ENCODE peak calls at places on chromosomes 1 and 21, in nine cellular contexts. D is GM13977, P is bronchial epithelial cell, I is heart left ventricle, R is epithelial cell of esophagus, V is A549, C is MCF 10A, N is heart right ventricle, O is endothelial cell. T is an unnamed sample.

GRCh38 chr1:110880708-110881374 is 7.9 kb downstream of the CD53 start:
- DNase-seq in R (peak), N (no peak), P (peak), V (no peak), C (no peak), O (no peak), D (no peak), I (no peak), T (no peak)

GRCh38 chr1:166980818-166981217 is 5.5 kb upstream of the ILDR2 start:
- DNase-seq in R (peak), I (no peak), D (no peak), V (no peak), P (peak), C (peak), O (no peak), N (no peak), T (no peak)

GRCh38 chr1:237270338-237270737 is 228.4 kb downstream of the RYR2 start:
- DNase-seq in D (no peak), N (no peak), I (no peak), R (no peak), O (no peak), V (no peak), P (no peak), C (no peak), T (no peak)

GRCh38 chr1:208233546-208233945 is 10.6 kb downstream of the PLXNA2 start:
- DNase-seq in P (no peak), N (no peak), R (no peak), O (peak), I (no peak), D (no peak), C (no peak), V (no peak), T (no peak)

GRCh38 chr1:96474985-96475743 is 246.4 kb upstream of the PTBP2 start:
- DNase-seq in D (no peak), P (no peak), O (no peak), N (no peak), I (no peak), V (no peak), R (no peak), C (no peak), T (no peak)

GRCh38 chr1:156813750-156814570 is 2.7 kb downstream of the SH2D2A start:
- DNase-seq in C (peak), I (peak), O (peak), V (peak), R (peak), D (peak), P (peak), N (peak), T (no peak)

GRCh38 chr1:167819849-167820683 is 93.9 kb downstream of the ADCY10 start:
- DNase-seq in R (peak), D (peak), V (peak), C (peak), O (peak), N (peak), I (peak), P (peak), T (no peak)

GRCh38 chr1:62358974-62359373 is 39.7 kb upstream of the KANK4 start:
- DNase-seq in O (no peak), R (no peak), V (no peak), D (no peak), I (no peak), P (no peak), N (no peak), C (no peak), T (no peak)

GRCh38 chr1:58648864-58649263 is 51.0 kb downstream of the MYSM1 start:
- DNase-seq in R (no peak), V (no peak), O (no peak), D (no peak), N (no peak), C (no peak), I (no peak), P (no peak), T (no peak)

GRCh38 chr1:14875781-14876564 is 277.5 kb downstream of the KAZN start:
- DNase-seq in D (no peak), N (no peak), I (no peak), V (no peak), O (no peak), C (no peak), P (peak), R (peak), T (no peak)

GRCh38 chr21:36914244-36915013 is 52.0 kb downstream of the HLCS start:
- DNase-seq in N (no peak), I (no peak), P (no peak), D (no peak), C (no peak), O (no peak), R (no peak), V (no peak), T (no peak)

GRCh38 chr1:229092377-229093257 is 178.3 kb upstream of the RAB4A start:
- DNase-seq in V (no peak), D (no peak), R (no peak), I (no peak), C (no peak), P (no peak), N (no peak), O (no peak), T (no peak)

DNA sequence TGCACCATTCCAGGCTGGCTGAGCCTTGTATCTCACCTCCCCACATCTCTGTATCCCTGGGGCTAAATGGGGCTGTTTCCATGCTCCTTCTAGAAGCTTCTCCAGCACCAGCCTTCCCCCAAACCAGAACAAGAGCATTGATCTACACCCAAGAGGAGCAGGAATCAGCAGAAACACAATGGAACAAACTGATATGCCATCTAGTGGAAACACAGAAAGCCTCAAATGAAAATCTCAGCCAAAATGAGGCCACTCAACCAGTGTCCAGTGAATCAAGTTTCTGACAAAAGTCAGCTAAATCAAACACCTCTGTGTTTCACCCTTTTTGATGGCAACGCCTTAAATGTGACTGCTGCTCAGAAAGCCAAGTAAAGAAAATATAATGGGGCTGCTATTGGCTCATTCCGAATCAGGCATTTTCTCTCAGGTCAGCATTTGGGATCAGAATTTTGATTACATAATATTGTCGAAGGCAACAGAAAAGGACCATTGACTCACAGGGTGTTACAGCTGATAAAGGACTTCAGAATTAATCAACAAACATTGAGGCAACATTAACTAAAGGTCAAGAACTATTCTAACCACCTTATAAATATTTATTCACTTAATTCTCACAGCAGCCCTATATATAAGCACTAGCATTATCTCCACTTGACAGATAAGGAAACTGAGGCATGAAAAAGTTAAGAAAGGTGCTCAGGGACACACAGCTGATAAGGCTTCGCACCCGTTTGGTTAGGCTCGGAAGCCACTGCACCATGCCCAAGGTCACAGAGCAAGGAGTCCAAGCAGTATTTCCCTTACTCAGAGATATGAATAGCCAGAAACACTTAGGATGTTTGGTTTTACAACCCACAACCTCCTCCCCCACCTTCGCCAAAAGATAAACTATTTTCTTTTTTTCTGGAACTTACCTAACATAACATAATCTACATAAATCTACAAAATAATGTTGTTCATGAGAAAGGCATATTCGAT is 85.8 kb upstream of the KCNJ15 start:
- DNase-seq in D (no peak), R (peak), V (no peak), I (no peak), C (peak), O (no peak), P (peak), N (no peak), T (no peak)
- TF ChIP-seq CTCF in D (no peak), R (peak), V (no peak), I (no peak), C (peak), O (no peak), P (peak), N (no peak), T (no peak)

DNA sequence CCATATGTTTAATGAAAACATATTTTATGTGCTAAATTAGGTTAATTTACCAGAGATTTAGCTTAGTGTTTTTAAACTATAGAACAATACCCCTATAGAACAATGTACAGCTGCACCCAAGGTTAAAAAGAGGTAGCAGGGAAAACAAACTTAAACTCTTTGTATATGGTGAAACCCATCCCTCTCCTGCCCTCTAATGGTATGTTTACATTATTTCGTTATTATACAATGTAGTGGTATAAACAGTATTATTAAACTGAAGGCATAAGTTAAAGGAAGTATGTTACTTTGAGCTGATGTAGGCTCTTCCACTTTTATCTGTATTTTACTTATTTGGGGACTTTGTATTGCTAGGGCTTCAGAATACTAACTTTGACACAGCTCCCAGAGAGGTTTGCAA is 16.7 kb upstream of the ZYG11A start:
- DNase-seq in V (no peak), O (no peak), N (no peak), R (peak), D (peak), P (peak), I (no peak), C (peak), T (no peak)
- TF ChIP-seq CTCF in V (peak), O (peak), N (no peak), R (peak), D (peak), P (no peak), I (no peak), C (peak), T (peak)

DNA sequence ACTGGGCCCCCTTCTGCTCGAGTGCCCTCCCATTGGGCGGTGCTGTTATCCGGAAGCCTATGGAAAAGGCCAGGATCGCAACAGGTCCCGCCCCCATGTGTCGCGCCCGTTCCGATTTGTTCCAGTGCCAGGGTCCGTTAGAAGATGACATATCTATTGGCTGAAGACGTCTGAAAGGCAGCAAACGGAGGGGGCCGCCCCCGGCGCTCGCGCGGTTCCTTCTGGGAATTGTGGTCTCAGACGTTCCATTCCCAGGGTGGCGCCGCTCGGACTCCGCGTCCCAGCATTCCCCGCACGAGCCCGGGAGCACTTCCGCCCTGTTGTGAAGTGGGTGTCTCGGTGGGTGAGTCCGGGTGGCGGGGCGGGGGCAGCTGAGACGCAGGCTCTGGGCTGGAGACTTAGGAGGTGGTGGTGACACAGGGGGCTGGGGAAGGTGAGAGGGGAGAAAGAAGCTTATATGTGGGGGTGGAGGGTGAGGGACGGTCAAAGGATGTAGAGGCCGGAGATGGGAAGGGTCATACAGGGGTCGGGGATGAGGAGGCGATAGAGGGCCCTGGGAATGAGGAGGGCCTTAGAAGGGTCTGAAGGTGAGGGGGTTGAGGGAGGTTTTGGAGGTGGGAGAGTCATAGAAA is at the start of gene ZSCAN20:
- DNase-seq in V (peak), P (peak), I (peak), O (peak), N (peak), C (peak), D (peak), R (peak), T (peak)
- TF ChIP-seq CTCF in V (no peak), P (no peak), I (no peak), O (no peak), N (no peak), C (no peak), D (no peak), R (no peak), T (no peak)

GRCh38 chr1:197331565-197331964 is 63.5 kb downstream of the CRB1 start:
- DNase-seq in V (no peak), N (no peak), C (no peak), P (no peak), D (no peak), O (no peak), R (no peak), I (no peak), T (no peak)

GRCh38 chr1:197330213-197330612 is 62.2 kb downstream of the CRB1 start:
- DNase-seq in N (no peak), R (no peak), C (no peak), D (no peak), V (no peak), I (no peak), P (no peak), O (no peak), T (no peak)

DNA sequence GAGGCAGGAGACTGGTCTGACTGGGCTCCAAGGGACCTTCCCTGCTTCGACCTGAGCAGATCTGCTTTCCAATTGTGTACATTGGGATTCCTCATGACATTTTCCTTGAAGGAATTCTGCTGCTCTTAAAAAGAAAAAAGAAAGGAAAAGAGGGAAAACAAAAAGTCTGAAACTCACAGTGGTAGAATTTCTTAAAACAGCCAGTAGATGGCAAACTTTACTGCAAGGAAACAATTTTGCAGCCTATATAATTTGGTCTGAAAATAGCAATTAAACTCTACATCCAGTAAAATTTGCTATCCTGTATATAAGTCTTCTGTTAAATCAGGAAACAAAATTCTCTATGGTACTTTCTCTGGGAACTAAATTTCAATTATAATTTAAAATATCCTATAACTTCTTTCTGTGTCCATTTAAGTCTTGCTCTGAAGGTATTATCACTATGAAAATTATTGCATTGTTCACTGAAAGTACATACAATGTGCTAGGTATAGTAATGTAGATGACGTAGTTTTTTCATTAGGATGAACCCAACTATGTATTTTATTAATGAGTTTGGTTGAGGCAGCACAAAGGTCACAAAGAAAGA is 59.8 kb downstream of the CRB1 start:
- DNase-seq in P (peak), D (no peak), R (peak), O (no peak), V (no peak), C (peak), N (no peak), I (no peak), T (no peak)
- TF ChIP-seq CTCF in P (peak), D (peak), R (peak), O (peak), V (peak), C (peak), N (peak), I (peak), T (peak)

GRCh38 chr1:164443836-164444235 is 115.1 kb upstream of the PBX1 start:
- DNase-seq in N (no peak), P (no peak), R (no peak), D (no peak), V (no peak), O (no peak), I (no peak), C (no peak), T (no peak)

GRCh38 chr1:164446020-164446419 is 113.0 kb upstream of the PBX1 start:
- DNase-seq in N (no peak), P (no peak), R (no peak), I (no peak), O (no peak), V (no peak), C (no peak), D (no peak), T (no peak)

GRCh38 chr1:164443166-164443565 is 115.8 kb upstream of the PBX1 start:
- DNase-seq in N (no peak), R (no peak), O (no peak), C (peak), D (no peak), I (no peak), P (peak), V (no peak), T (no peak)

GRCh38 chr1:164440222-164440621 is 118.8 kb upstream of the PBX1 start:
- DNase-seq in D (no peak), C (peak), I (no peak), R (no peak), O (no peak), N (no peak), P (no peak), V (peak), T (no peak)
- TF ChIP-seq CTCF in D (no peak), C (no peak), I (peak), R (peak), O (no peak), N (peak), P (peak), V (peak), T (peak)